ENCODE peak calls at places on chromosomes 11 and 22, in seven cellular contexts. One of them, this sample, is unnamed.

GRCh38 chr11:67997460-67997921 is 6.4 kb downstream of the UNC93B1 start:
- DNase-seq in AG10803: no peak
- DNase-seq in A549: no peak
- DNase-seq in OCI-LY7: no peak
- DNase-seq in WERI-Rb-1: no peak
- DNase-seq in lower lobe of right lung: no peak
- DNase-seq in tibial artery: no peak
- DNase-seq in this sample: no peak

GRCh38 chr11:124678416-124678815 is 4.7 kb downstream of the SPA17 start:
- DNase-seq in lower lobe of right lung: peak; percentile 61
- DNase-seq in WERI-Rb-1: no peak
- DNase-seq in AG10803: no peak
- DNase-seq in A549: no peak
- DNase-seq in tibial artery: no peak
- DNase-seq in OCI-LY7: no peak
- DNase-seq in this sample: no peak

GRCh38 chr11:27280131-27280530 is 82.9 kb downstream of the CCDC34 start:
- DNase-seq in AG10803: no peak
- DNase-seq in tibial artery: no peak
- DNase-seq in lower lobe of right lung: no peak
- DNase-seq in A549: no peak
- DNase-seq in OCI-LY7: no peak
- DNase-seq in WERI-Rb-1: no peak
- DNase-seq in this sample: no peak

GRCh38 chr22:49449377-49449776 is 378.3 kb downstream of the BRD1 start:
- DNase-seq in AG10803: no peak
- DNase-seq in WERI-Rb-1: no peak
- DNase-seq in lower lobe of right lung: no peak
- DNase-seq in tibial artery: peak; percentile 7
- DNase-seq in A549: no peak
- DNase-seq in OCI-LY7: no peak
- DNase-seq in this sample: no peak

GRCh38 chr11:69065136-69065710 is 16.5 kb downstream of the TPCN2 start:
- DNase-seq in A549: no peak
- DNase-seq in tibial artery: no peak
- DNase-seq in WERI-Rb-1: no peak
- DNase-seq in lower lobe of right lung: no peak
- DNase-seq in AG10803: no peak
- DNase-seq in OCI-LY7: no peak
- DNase-seq in this sample: no peak

GRCh38 chr11:112401036-112401769 is 140.5 kb upstream of the PLET1 start:
- DNase-seq in A549: no peak
- DNase-seq in AG10803: no peak
- DNase-seq in OCI-LY7: no peak
- DNase-seq in WERI-Rb-1: no peak
- DNase-seq in tibial artery: no peak
- DNase-seq in lower lobe of right lung: no peak
- DNase-seq in this sample: no peak

GRCh38 chr11:99973993-99974392 is 713.1 kb upstream of the ARHGAP42 start:
- DNase-seq in lower lobe of right lung: no peak
- DNase-seq in OCI-LY7: no peak
- DNase-seq in A549: peak; percentile 21
- DNase-seq in AG10803: no peak
- DNase-seq in tibial artery: no peak
- DNase-seq in WERI-Rb-1: no peak
- DNase-seq in this sample: no peak

GRCh38 chr11:126989942-126990715 is 10.4 kb downstream of the KIRREL3 start:
- DNase-seq in WERI-Rb-1: peak; percentile 87
- DNase-seq in OCI-LY7: peak; percentile 57
- DNase-seq in AG10803: peak; percentile 79
- DNase-seq in lower lobe of right lung: peak; percentile 73
- DNase-seq in A549: peak; percentile 69
- DNase-seq in tibial artery: peak; percentile 29
- DNase-seq in this sample: peak; percentile 74

GRCh38 chr22:49969751-49970527 is 9.4 kb downstream of the PIM3 start:
- DNase-seq in WERI-Rb-1: no peak
- DNase-seq in A549: no peak
- DNase-seq in AG10803: no peak
- DNase-seq in OCI-LY7: no peak
- DNase-seq in tibial artery: peak; percentile 19
- DNase-seq in lower lobe of right lung: peak; percentile 47
- DNase-seq in this sample: no peak

GRCh38 chr11:23123766-23124165 is 263.5 kb upstream of the CCDC179 start:
- DNase-seq in tibial artery: no peak
- DNase-seq in lower lobe of right lung: no peak
- DNase-seq in OCI-LY7: no peak
- DNase-seq in A549: peak; percentile 16
- DNase-seq in AG10803: peak; percentile 7
- DNase-seq in WERI-Rb-1: no peak
- DNase-seq in this sample: no peak

GRCh38 chr11:87437844-87438223 is 400.1 kb downstream of the TMEM135 start:
- DNase-seq in AG10803: peak; percentile 84
- DNase-seq in WERI-Rb-1: no peak
- DNase-seq in A549: no peak
- DNase-seq in OCI-LY7: no peak
- DNase-seq in tibial artery: no peak
- DNase-seq in lower lobe of right lung: no peak
- DNase-seq in this sample: no peak

DNA sequence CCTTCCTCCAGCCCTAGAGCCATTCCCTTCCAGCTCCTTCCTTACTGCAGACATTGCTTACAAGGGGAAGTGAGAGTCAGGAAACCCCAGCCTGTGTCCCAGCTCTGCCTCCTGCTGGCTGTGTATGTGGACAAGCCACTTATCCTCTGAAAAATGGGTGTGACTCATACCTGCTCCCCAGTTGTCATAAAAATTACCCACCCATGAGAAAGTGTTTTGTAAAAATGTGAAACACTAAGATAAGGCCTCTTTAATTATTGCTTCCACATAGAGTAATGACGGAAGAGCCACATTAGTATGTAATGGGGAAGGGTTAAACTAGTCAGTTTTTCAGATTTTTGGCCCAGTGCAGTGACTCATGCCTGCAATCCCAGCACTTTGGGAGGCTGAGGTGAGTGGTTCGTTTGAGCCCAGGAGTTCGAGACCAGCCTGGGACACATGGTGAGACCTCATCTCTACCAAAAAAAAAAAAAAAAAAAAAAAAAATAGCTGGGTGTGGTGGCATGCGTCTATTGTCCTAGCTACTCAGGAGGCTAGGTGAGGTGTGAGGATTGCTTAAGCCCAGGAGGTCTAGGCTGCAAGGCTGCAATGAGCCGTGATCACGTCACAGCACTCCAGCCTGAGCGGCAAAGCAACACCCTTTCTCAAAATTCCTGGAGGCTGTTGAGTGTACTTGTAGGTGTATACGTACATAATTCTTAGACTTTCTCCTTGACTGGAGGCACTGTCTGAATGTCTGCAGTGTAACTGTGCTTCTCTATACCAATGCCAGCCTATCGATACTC is 84.9 kb downstream of the CTTN start:
- DNase-seq in lower lobe of right lung: peak; percentile 85
- DNase-seq in A549: peak; percentile 54
- DNase-seq in AG10803: peak; percentile 13
- DNase-seq in tibial artery: no peak
- DNase-seq in WERI-Rb-1: peak; percentile 34
- DNase-seq in OCI-LY7: peak; percentile 25
- DNase-seq in this sample: peak; percentile 68
- TF ChIP-seq CTCF in lower lobe of right lung: peak; percentile 42
- TF ChIP-seq CTCF in A549: peak; percentile 12
- TF ChIP-seq CTCF in AG10803: peak; percentile 22
- TF ChIP-seq CTCF in tibial artery: no peak
- TF ChIP-seq CTCF in WERI-Rb-1: peak; percentile 70
- TF ChIP-seq CTCF in OCI-LY7: peak; percentile 55
- TF ChIP-seq CTCF in this sample: peak; percentile 60

DNA sequence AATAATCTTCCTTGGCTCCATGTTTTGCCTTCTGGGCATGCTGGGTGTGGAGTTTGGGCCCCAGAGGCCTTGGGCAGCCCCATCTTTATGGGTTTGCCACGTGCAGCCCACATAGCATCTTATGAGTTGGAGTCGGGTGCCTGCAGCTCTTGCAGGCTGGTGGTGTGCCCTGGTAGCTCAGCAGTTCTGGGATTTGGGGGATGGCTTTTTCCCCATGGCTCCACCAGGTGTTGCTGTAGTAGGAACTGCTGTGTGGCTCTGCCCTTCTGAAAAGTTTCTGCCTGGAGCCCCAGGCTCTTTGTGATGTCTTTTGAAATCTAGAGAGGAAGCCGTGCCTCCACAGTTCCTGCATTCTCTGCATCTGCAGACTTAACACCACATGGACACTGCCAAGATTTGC is 16.8 kb downstream of the EED start:
- DNase-seq in AG10803: no peak
- DNase-seq in OCI-LY7: no peak
- DNase-seq in WERI-Rb-1: no peak
- DNase-seq in A549: no peak
- DNase-seq in tibial artery: no peak
- DNase-seq in lower lobe of right lung: no peak
- DNase-seq in this sample: no peak
- TF ChIP-seq CTCF in AG10803: no peak
- TF ChIP-seq CTCF in OCI-LY7: no peak
- TF ChIP-seq CTCF in WERI-Rb-1: no peak
- TF ChIP-seq CTCF in A549: no peak
- TF ChIP-seq CTCF in tibial artery: no peak
- TF ChIP-seq CTCF in lower lobe of right lung: no peak
- TF ChIP-seq CTCF in this sample: no peak

DNA sequence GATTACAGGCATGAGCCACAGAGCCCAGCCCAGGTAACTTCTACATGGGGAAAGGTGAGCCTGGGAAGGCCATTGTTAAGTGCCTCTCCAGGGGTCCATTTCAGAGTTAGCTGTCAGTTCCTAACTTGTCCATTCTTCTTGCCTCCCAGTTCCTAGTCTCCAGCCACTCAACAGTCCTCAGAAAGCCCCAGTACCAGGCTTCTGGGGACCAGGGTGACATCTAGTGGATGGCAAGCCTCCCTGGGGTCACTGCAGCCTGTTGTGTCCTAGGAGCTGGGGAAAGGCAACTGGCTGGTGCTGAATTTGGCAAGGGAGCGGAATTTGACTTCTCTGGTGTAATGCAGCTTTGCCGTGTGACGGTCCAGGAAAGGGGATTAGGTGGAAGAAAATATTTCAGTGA is 2.1 kb downstream of the LGALS12 start:
- DNase-seq in WERI-Rb-1: peak; percentile 46
- DNase-seq in A549: peak; percentile 60
- DNase-seq in lower lobe of right lung: no peak
- DNase-seq in tibial artery: no peak
- DNase-seq in OCI-LY7: peak; percentile 41
- DNase-seq in AG10803: no peak
- DNase-seq in this sample: peak; percentile 72
- TF ChIP-seq CTCF in WERI-Rb-1: peak; percentile 71
- TF ChIP-seq CTCF in A549: peak; percentile 37
- TF ChIP-seq CTCF in lower lobe of right lung: peak; percentile 52
- TF ChIP-seq CTCF in tibial artery: no peak
- TF ChIP-seq CTCF in OCI-LY7: peak; percentile 68
- TF ChIP-seq CTCF in AG10803: peak; percentile 20
- TF ChIP-seq CTCF in this sample: peak; percentile 14

GRCh38 chr11:75241906-75242644 is 1.5 kb downstream of the TPBGL start:
- DNase-seq in WERI-Rb-1: no peak
- DNase-seq in OCI-LY7: no peak
- DNase-seq in lower lobe of right lung: no peak
- DNase-seq in tibial artery: no peak
- DNase-seq in A549: no peak
- DNase-seq in AG10803: no peak
- DNase-seq in this sample: no peak
- TF ChIP-seq CTCF in WERI-Rb-1: no peak
- TF ChIP-seq CTCF in OCI-LY7: no peak
- TF ChIP-seq CTCF in lower lobe of right lung: no peak
- TF ChIP-seq CTCF in tibial artery: no peak
- TF ChIP-seq CTCF in A549: peak; percentile 5
- TF ChIP-seq CTCF in AG10803: no peak
- TF ChIP-seq CTCF in this sample: no peak

GRCh38 chr11:105862736-105863367 is 159.2 kb downstream of the MSANTD4 start:
- DNase-seq in A549: peak; percentile 27
- DNase-seq in lower lobe of right lung: no peak
- DNase-seq in AG10803: peak; percentile 55
- DNase-seq in WERI-Rb-1: no peak
- DNase-seq in tibial artery: no peak
- DNase-seq in OCI-LY7: peak; percentile 47
- DNase-seq in this sample: peak; percentile 3

GRCh38 chr11:105860105-105860504 is 161.9 kb downstream of the MSANTD4 start:
- DNase-seq in AG10803: no peak
- DNase-seq in A549: no peak
- DNase-seq in tibial artery: no peak
- DNase-seq in OCI-LY7: no peak
- DNase-seq in WERI-Rb-1: no peak
- DNase-seq in lower lobe of right lung: no peak
- DNase-seq in this sample: no peak

GRCh38 chr11:105856954-105857353 is 165.1 kb downstream of the MSANTD4 start:
- DNase-seq in lower lobe of right lung: no peak
- DNase-seq in AG10803: no peak
- DNase-seq in A549: no peak
- DNase-seq in OCI-LY7: no peak
- DNase-seq in WERI-Rb-1: no peak
- DNase-seq in tibial artery: no peak
- DNase-seq in this sample: no peak

GRCh38 chr11:105861225-105861624 is 160.8 kb downstream of the MSANTD4 start:
- DNase-seq in tibial artery: no peak
- DNase-seq in AG10803: no peak
- DNase-seq in lower lobe of right lung: no peak
- DNase-seq in WERI-Rb-1: no peak
- DNase-seq in OCI-LY7: no peak
- DNase-seq in A549: no peak
- DNase-seq in this sample: no peak
- TF ChIP-seq CTCF in tibial artery: no peak
- TF ChIP-seq CTCF in AG10803: no peak
- TF ChIP-seq CTCF in lower lobe of right lung: no peak
- TF ChIP-seq CTCF in WERI-Rb-1: peak; percentile 55
- TF ChIP-seq CTCF in OCI-LY7: no peak
- TF ChIP-seq CTCF in A549: peak; percentile 15
- TF ChIP-seq CTCF in this sample: no peak